ENCODE peak calls at places on chromosomes 12 and 14, in four cellular contexts. G, E, F and C are unnamed samples.

GRCh38 chr12:55723516-55724225 is 3.5 kb downstream of the RDH5 start:
- DNase-seq in G (no peak), E (no peak), F (no peak), C (no peak)

GRCh38 chr12:93292731-93293566 is 84.8 kb upstream of the NUDT4 start:
- DNase-seq in G (no peak), F (no peak), E (no peak), C (peak; percentile 17)

GRCh38 chr12:26884765-26885576 is 52.0 kb upstream of the ITPR2 start:
- DNase-seq in E (peak; percentile 74), G (peak; percentile 33), F (peak; percentile 88), C (peak; percentile 93)

GRCh38 chr14:105023791-105024480 is 3.1 kb upstream of the CDCA4 start:
- DNase-seq in F (peak; percentile 39), E (peak; percentile 79), G (no peak), C (peak; percentile 68)

GRCh38 chr12:99170461-99170860 is 477.1 kb upstream of the GARIN6 start:
- DNase-seq in G (no peak), E (no peak), F (no peak), C (no peak)

GRCh38 chr14:68325267-68325807 is 467.5 kb downstream of the ZFP36L1 start:
- DNase-seq in F (no peak), E (no peak), G (no peak), C (no peak)

GRCh38 chr12:108693781-108694180 is 37.5 kb downstream of the CORO1C start:
- DNase-seq in G (no peak), E (no peak), F (no peak), C (no peak)

GRCh38 chr12:6606331-6607131 is 648 bp downstream of the CHD4 start:
- DNase-seq in E (peak; percentile 9), G (no peak), F (peak; percentile 55), C (peak; percentile 24)

GRCh38 chr12:27927347-27927746 is 45.2 kb downstream of the PTHLH start:
- DNase-seq in F (no peak), E (no peak), G (no peak), C (no peak)

GRCh38 chr14:92958373-92959188 is 35.6 kb downstream of the CHGA start:
- DNase-seq in E (no peak), G (no peak), F (no peak), C (no peak)

GRCh38 chr12:42588308-42588836 is 1.2 kb downstream of the PRICKLE1 start:
- DNase-seq in F (no peak), E (no peak), G (no peak), C (peak; percentile 8)

GRCh38 chr14:103198429-103199140 is 75.3 kb downstream of the TNFAIP2 start:
- DNase-seq in F (peak; percentile 78), E (no peak), G (peak; percentile 69), C (peak; percentile 36)

GRCh38 chr12:80702889-80703605 is 4.4 kb upstream of the MYF6 start:
- DNase-seq in G (peak; percentile 24), E (peak; percentile 76), F (peak; percentile 53), C (peak; percentile 82)

GRCh38 chr12:41459815-41460214 is 271.7 kb downstream of the PDZRN4 start:
- DNase-seq in G (no peak), F (no peak), E (no peak), C (no peak)

GRCh38 chr12:17976202-17976601 is 113.8 kb downstream of the RERGL start:
- DNase-seq in E (no peak), F (no peak), G (no peak), C (peak; percentile 39)

GRCh38 chr12:57231276-57232021 is 1.9 kb downstream of the SHMT2 start:
- DNase-seq in G (no peak), E (no peak), F (no peak), C (no peak)

GRCh38 chr14:86911506-86911905 is 1081.5 kb downstream of the GALC start:
- DNase-seq in F (no peak), G (no peak), E (no peak), C (no peak)

GRCh38 chr12:99983721-99984258 is 946 bp downstream of the ANKS1B start:
- DNase-seq in G (no peak), E (no peak), F (no peak), C (peak; percentile 0)

GRCh38 chr14:99676657-99677056 is 7.4 kb upstream of the CYP46A1 start:
- DNase-seq in G (no peak), F (no peak), E (no peak), C (no peak)

GRCh38 chr12:101200824-101201223 is 9.2 kb downstream of the SLC5A8 start:
- DNase-seq in G (no peak), F (no peak), E (no peak), C (no peak)

DNA sequence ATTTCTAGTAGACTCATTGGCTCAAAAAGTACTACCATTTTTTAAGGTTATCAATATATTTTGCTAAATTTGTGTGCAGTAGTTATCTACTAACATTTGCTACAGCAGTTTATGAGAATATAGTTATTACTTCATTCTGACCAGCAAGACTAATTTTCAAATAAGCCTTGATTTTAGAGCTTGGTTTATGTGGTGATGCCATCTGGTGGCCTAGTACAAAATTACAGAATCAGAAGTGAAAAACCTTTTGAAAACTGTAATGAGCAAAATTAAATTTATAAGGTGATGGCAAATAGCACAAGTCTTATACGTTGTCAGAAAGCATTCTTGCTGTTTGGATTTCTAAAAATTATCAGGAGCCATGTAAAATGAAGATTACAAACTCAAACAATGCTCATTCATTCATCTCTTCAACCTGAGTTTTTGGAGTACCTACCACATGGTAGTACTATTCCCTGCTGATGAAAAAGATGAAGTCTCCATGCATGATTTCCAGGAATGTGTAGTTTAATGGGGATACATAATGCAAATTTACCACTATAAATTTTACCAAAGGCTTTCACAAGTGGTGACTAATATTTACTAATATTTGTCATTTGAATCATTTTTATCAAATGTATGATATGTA is 51.0 kb downstream of the MAGOHB start:
- DNase-seq in G (peak; percentile 23), E (peak; percentile 70), F (peak; percentile 68), C (peak; percentile 65)
- TF ChIP-seq CTCF in G (peak; percentile 57), E (peak; percentile 50), F (peak; percentile 56), C (peak; percentile 64)

DNA sequence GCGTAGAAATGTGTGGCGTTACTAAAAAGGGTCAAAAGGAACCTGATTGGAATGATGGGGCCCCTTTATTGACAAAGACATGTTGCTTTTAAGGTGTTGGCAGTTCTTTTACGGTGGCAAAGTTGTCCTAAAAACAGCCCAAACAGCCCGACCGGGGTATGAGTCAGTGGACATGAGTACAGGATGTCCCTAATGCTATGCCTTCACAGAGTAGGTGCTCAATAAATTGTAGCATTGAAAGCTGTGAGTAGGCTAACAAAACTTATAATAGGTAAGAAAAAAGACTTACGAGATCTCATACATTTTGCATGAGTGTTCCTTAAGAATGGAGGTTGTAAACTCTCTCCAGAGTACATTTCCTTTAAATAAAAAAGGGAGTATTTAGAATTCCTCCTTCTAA is 2.6 kb downstream of the ELK3 start:
- DNase-seq in F (no peak), E (peak; percentile 56), G (no peak), C (peak; percentile 80)
- H3K4me3 ChIP-seq in F (peak overlapping the region; percentile 95), E (peak overlapping the region; percentile 98), G (no peak overlapping the region), C (peak overlapping the region; percentile 83)

DNA sequence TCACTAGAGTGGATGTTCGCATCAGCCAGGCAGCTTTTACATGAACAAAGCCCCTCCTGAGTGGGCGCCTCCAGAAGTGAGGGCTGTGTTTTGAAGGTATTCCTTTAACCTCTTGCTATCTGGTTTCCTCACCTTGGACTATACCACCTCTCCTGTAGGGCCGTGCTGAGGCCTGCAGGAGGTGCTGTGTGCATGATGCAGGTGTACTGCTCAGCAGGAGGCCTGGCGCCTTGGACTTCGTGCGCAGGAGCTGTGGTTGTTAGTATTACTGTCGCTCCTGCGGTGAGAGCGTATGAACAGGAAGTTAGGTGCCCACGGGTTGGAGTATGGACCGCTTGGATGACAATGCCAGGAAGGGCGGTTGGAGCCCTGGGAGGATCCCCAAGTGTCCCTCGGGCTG is 130.7 kb downstream of the TSPAN9 start:
- DNase-seq in F (no peak), G (no peak), E (no peak), C (peak; percentile 22)
- TF ChIP-seq CTCF in F (peak; percentile 21), G (no peak), E (peak; percentile 27), C (peak; percentile 32)

GRCh38 chr12:40107098-40107802 is 1.4 kb upstream of the SLC2A13 start:
- DNase-seq in F (peak; percentile 87), G (peak; percentile 32), E (peak; percentile 83), C (peak; percentile 84)

GRCh38 chr12:40105515-40106201 is at the start of gene SLC2A13:
- DNase-seq in E (peak; percentile 61), G (peak; percentile 4), F (peak; percentile 78), C (peak; percentile 79)

GRCh38 chr12:40106202-40106533 is 287 bp upstream of the SLC2A13 start:
- DNase-seq in F (no peak), E (no peak), G (no peak), C (no peak)

GRCh38 chr12:40107803-40108620 is 2.1 kb upstream of the SLC2A13 start:
- DNase-seq in E (no peak), F (no peak), G (no peak), C (no peak)

DNA sequence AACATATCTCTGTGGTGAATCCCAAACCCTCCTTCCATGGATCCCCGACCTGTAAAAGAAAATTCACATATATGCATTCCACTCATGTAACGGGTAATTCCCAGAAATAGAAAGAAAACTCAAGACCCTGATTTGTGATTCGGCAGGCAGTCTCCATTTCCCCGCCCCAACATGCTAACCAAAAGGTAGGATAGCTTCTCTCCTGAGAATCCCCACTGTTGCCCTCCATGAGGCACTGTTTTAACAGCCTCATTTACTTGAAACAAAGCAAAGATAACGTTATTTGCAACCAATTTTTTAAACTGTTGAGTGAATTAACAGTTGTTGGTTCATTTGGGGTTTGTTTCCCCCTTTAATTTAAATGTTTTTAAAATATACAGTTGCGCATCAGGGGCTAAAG is 774 bp upstream of the SLC2A13 start:
- DNase-seq in F (no peak), E (no peak), G (no peak), C (no peak)
- H3K4me3 ChIP-seq in F (no peak overlapping the region), E (no peak overlapping the region), G (no peak overlapping the region), C (no peak overlapping the region)

GRCh38 chr12:52391618-52392002 is 6.2 kb upstream of the KRT84 start:
- DNase-seq in E (no peak), F (peak; percentile 51), G (no peak), C (peak; percentile 53)

GRCh38 chr12:52387859-52388258 is 2.4 kb upstream of the KRT84 start:
- DNase-seq in E (no peak), F (no peak), G (no peak), C (peak; percentile 69)

GRCh38 chr12:52389313-52390207 is 4.1 kb upstream of the KRT84 start:
- DNase-seq in F (peak; percentile 32), G (no peak), E (no peak), C (peak; percentile 90)

GRCh38 chr12:52392465-52393007 is 7.1 kb upstream of the KRT84 start:
- DNase-seq in E (no peak), G (no peak), F (no peak), C (peak; percentile 84)

GRCh38 chr12:52390739-52391617 is 5.5 kb upstream of the KRT84 start:
- DNase-seq in E (no peak), F (peak; percentile 36), G (no peak), C (peak; percentile 68)
- TF ChIP-seq CTCF in E (peak; percentile 68), F (peak; percentile 90), G (peak; percentile 81), C (peak; percentile 78)